ENCODE peak calls at places on chromosomes 1 and 21, in six cellular contexts. C is activated CD8-positive, alpha-beta memory T cell treated with anti-CD3 and anti-CD28 coated beads for 1 hour; J is M059J; L is EL; G is adrenal gland; F is HuH-7. S is an unnamed sample.

GRCh38 chr1:208988811-208989222 is 594.7 kb upstream of the CAMK1G start:
- DNase-seq in C (no peak), G (no peak), F (peak; percentile 5), L (peak; percentile 75), J (peak; percentile 84), S (peak; percentile 90)

GRCh38 chr21:21200103-21200938 is 202.1 kb downstream of the NCAM2 start:
- DNase-seq in G (peak; percentile 72), J (peak; percentile 98), F (no peak), C (no peak), L (peak; percentile 98), S (peak; percentile 93)

GRCh38 chr1:194990483-194990882 is 1617.8 kb downstream of the KCNT2 start:
- DNase-seq in L (no peak), F (no peak), G (no peak), C (no peak), J (no peak), S (no peak)

GRCh38 chr1:111956155-111956817 is 33.2 kb downstream of the KCND3 start:
- DNase-seq in G (no peak), F (no peak), L (no peak), C (no peak), J (no peak), S (no peak)

GRCh38 chr1:1862905-1863547 is 27.9 kb downstream of the GNB1 start:
- DNase-seq in G (no peak), C (no peak), F (no peak), J (no peak), L (no peak), S (no peak)

GRCh38 chr1:183159960-183160359 is 26.1 kb upstream of the LAMC2 start:
- DNase-seq in L (peak; percentile 59), J (peak; percentile 95), G (no peak), F (no peak), C (no peak), S (peak; percentile 99)

GRCh38 chr1:905811-906531 is 17.8 kb upstream of the SAMD11 start:
- DNase-seq in C (no peak), L (no peak), G (peak; percentile 43), J (no peak), F (peak; percentile 9), S (no peak)

GRCh38 chr1:183932412-183932811 is 105.1 kb downstream of the COLGALT2 start:
- DNase-seq in F (no peak), J (peak; percentile 77), G (peak; percentile 74), L (peak; percentile 83), C (no peak), S (peak; percentile 68)

GRCh38 chr1:7406641-7407546 is 364.2 kb upstream of the VAMP3 start:
- DNase-seq in G (peak; percentile 7), L (no peak), C (no peak), F (no peak), J (no peak), S (no peak)

GRCh38 chr21:45874716-45875415 is 106.7 kb upstream of the COL6A1 start:
- DNase-seq in F (no peak), G (no peak), L (peak; percentile 98), C (no peak), J (peak; percentile 94), S (peak; percentile 93)

GRCh38 chr1:110634086-110634454 is 27.9 kb upstream of the KCNA2 start:
- DNase-seq in F (no peak), G (no peak), L (no peak), J (no peak), C (no peak), S (no peak)

S was measured in MCF 10A.